ENCODE peak calls at places on chromosomes 6 and 20, in seven cellular contexts. M is activated naive CD4-positive, alpha-beta T cell; V is dorsolateral prefrontal cortex; A is Panc1; W is left cardiac atrium; F is neural progenitor cell; R is fibroblast of the conjunctiva. D is an unnamed sample.

GRCh38 chr6:30857537-30857936 is 26.8 kb upstream of the DDR1 start:
- DNase-seq in M (no peak), V (no peak), A (no peak), W (no peak), F (no peak), R (no peak), D (no peak)

GRCh38 chr20:13684566-13685222 is 46.0 kb upstream of the TASP1 start:
- DNase-seq in M (no peak), V (no peak), A (no peak), W (no peak), F (no peak), R (no peak), D (no peak)

GRCh38 chr6:30763618-30764489 is 19.5 kb upstream of the IER3 start:
- DNase-seq in M (no peak), V (no peak), A (no peak), W (no peak), F (peak; percentile 72), R (no peak), D (no peak)

GRCh38 chr20:51509208-51509607 is 33.3 kb downstream of the NFATC2 start:
- DNase-seq in M (no peak), V (no peak), A (no peak), W (no peak), F (no peak), R (no peak), D (no peak)

GRCh38 chr6:132643547-132643946 is 15.4 kb downstream of the TAAR1 start:
- DNase-seq in M (no peak), V (no peak), A (no peak), W (no peak), F (no peak), R (no peak), D (no peak)

GRCh38 chr6:73176057-73176456 is 49.2 kb downstream of the KHDC1L start:
- DNase-seq in M (no peak), V (no peak), A (no peak), W (no peak), F (no peak), R (no peak), D (no peak)

GRCh38 chr6:67633058-67633457 is 1002.0 kb upstream of the ADGRB3 start:
- DNase-seq in M (no peak), V (no peak), A (no peak), W (no peak), F (no peak), R (no peak), D (no peak)

GRCh38 chr6:99885051-99885450 is 109.0 kb downstream of the MCHR2 start:
- DNase-seq in M (no peak), V (no peak), A (no peak), W (no peak), F (no peak), R (no peak), D (no peak)

GRCh38 chr6:149608381-149608982 is 40.0 kb downstream of the KATNA1 start:
- DNase-seq in M (no peak), V (no peak), A (no peak), W (no peak), F (no peak), R (no peak), D (no peak)

GRCh38 chr20:829531-829930 is 4.0 kb upstream of the FAM110A start:
- DNase-seq in M (no peak), V (no peak), A (no peak), W (peak; percentile 3), F (no peak), R (no peak), D (no peak)

GRCh38 chr6:33088931-33089640 is 13.3 kb downstream of the HLA-DPB1 start:
- DNase-seq in M (no peak), V (no peak), A (no peak), W (no peak), F (no peak), R (no peak), D (no peak)

GRCh38 chr6:142693446-142693845 is 251.5 kb downstream of the HIVEP2 start:
- DNase-seq in M (no peak), V (no peak), A (no peak), W (no peak), F (no peak), R (no peak), D (no peak)

GRCh38 chr20:59333928-59334327 is 33.5 kb downstream of the EDN3 start:
- DNase-seq in M (no peak), V (no peak), A (no peak), W (no peak), F (no peak), R (no peak), D (no peak)

GRCh38 chr20:43987531-43987930 is 72.9 kb downstream of the TOX2 start:
- DNase-seq in M (no peak), V (no peak), A (no peak), W (no peak), F (peak; percentile 23), R (no peak), D (no peak)

GRCh38 chr6:22149501-22150490 is 147.0 kb downstream of the PRL start:
- DNase-seq in M (no peak), V (no peak), A (no peak), W (no peak), F (peak; percentile 19), R (no peak), D (no peak)

GRCh38 chr6:26284537-26285142 is 80.4 kb upstream of the BTN3A2 start:
- DNase-seq in M (peak; percentile 15), V (no peak), A (no peak), W (peak; percentile 67), F (peak; percentile 82), R (no peak), D (peak; percentile 61)

GRCh38 chr6:1363298-1363697 is 26.1 kb upstream of the FOXF2 start:
- DNase-seq in M (no peak), V (no peak), A (no peak), W (no peak), F (no peak), R (no peak), D (no peak)

GRCh38 chr6:38058022-38058421 is 238.5 kb downstream of the ZFAND3 start:
- DNase-seq in M (no peak), V (no peak), A (no peak), W (no peak), F (no peak), R (peak; percentile 28), D (no peak)

GRCh38 chr20:62319346-62319909 is 16.6 kb downstream of the ADRM1 start:
- DNase-seq in M (no peak), V (no peak), A (no peak), W (no peak), F (no peak), R (no peak), D (no peak)

GRCh38 chr6:139109558-139109957 is 25.3 kb upstream of the HECA start:
- DNase-seq in M (no peak), V (no peak), A (peak; percentile 15), W (no peak), F (peak; percentile 54), R (no peak), D (no peak)